ENCODE peak calls at places on chromosomes 11 and 22, in five cellular contexts. M is HCT116, I is GM12878, H is HepG2, Y is K562. V is an unnamed sample.

GRCh38 chr11:8290122-8290810 is 26.6 kb upstream of the LMO1 start:
- DNase-seq in I (no peak), H (no peak), M (no peak), Y (no peak), V (no peak)

GRCh38 chr22:48753381-48753730 is 1074.3 kb downstream of the BRD1 start:
- DNase-seq in I (no peak), M (no peak), Y (no peak), H (no peak), V (no peak)

GRCh38 chr11:22510741-22511140 is 114.9 kb downstream of the FANCF start:
- DNase-seq in H (no peak), M (no peak), Y (no peak), I (no peak), V (no peak)

GRCh38 chr11:46808804-46809431 is 37.2 kb downstream of the CKAP5 start:
- DNase-seq in Y (peak; percentile 35), H (peak; percentile 25), M (peak; percentile 13), I (no peak), V (no peak)

GRCh38 chr22:20979243-20979809 is 2.8 kb upstream of the LZTR1 start:
- DNase-seq in Y (peak; percentile 64), I (no peak), M (no peak), H (no peak), V (peak; percentile 90)

GRCh38 chr11:128409476-128409875 is 177.9 kb downstream of the ETS1 start:
- DNase-seq in I (no peak), M (no peak), H (no peak), Y (no peak), V (no peak)

GRCh38 chr11:131195801-131196517 is 174.5 kb upstream of the NTM start:
- DNase-seq in M (no peak), H (no peak), Y (no peak), I (no peak), V (no peak)

GRCh38 chr22:38655532-38656255 is 498 bp downstream of the FAM227A start:
- DNase-seq in M (no peak), I (no peak), H (no peak), Y (peak; percentile 22), V (peak; percentile 5)

GRCh38 chr11:122852071-122852831 is 14.0 kb downstream of the CRTAM start:
- DNase-seq in H (no peak), I (no peak), M (no peak), Y (no peak), V (no peak)

GRCh38 chr11:78417175-78417887 is at the start of gene GAB2:
- DNase-seq in M (no peak), Y (no peak), H (no peak), I (no peak), V (no peak)

GRCh38 chr11:13674799-13675509 is 6.5 kb downstream of the FAR1 start:
- DNase-seq in I (no peak), Y (no peak), H (no peak), M (no peak), V (no peak)

GRCh38 chr11:114745150-114745671 is 66.9 kb downstream of the NXPE2 start:
- DNase-seq in M (no peak), I (no peak), Y (no peak), H (no peak), V (no peak)

GRCh38 chr11:57649826-57650738 is at the start of gene YPEL4:
- DNase-seq in Y (peak; percentile 78), I (no peak), H (no peak), M (no peak), V (peak; percentile 60)
- TF ChIP-seq POLR2A in Y (no peak), I (no peak), H (no peak), M (no peak), V (peak; percentile 75)

DNA sequence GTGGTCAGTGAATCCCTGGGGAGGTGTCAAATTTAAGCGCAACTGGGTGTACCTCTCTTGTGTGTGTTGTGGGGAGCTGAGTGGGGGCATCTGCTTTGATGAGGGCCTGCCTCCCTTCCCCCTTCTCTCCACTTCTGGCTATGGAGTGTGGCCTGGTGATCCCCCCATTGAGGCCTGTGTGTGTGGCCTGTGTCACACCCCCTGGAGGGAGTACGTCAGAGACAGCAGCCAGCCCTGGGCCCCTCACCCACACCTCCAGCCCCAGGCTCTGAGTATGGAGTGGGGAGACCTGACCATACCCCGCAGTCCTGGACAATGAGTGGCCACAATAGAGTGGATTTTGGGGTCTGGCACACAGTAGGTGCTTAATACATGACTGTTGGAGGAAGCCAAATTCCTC is 51.4 kb upstream of the EIF3D start:
- DNase-seq in Y (no peak), I (no peak), H (no peak), M (no peak), V (no peak)
- TF ChIP-seq SIN3A in Y (no peak), I (no peak), H (no peak), M (no peak), V (no peak)

GRCh38 chr11:15929371-15929801 is 427.0 kb downstream of the SOX6 start:
- DNase-seq in M (no peak), I (no peak), Y (no peak), H (no peak), V (no peak)

GRCh38 chr11:15932417-15932816 is 423.9 kb downstream of the SOX6 start:
- DNase-seq in Y (no peak), I (no peak), H (no peak), M (no peak), V (no peak)

GRCh38 chr11:15930442-15931025 is 425.8 kb downstream of the SOX6 start:
- DNase-seq in M (no peak), H (no peak), I (no peak), Y (no peak), V (no peak)

GRCh38 chr11:15933896-15934625 is 422.3 kb downstream of the SOX6 start:
- DNase-seq in H (no peak), Y (no peak), I (no peak), M (no peak), V (peak; percentile 7)

DNA sequence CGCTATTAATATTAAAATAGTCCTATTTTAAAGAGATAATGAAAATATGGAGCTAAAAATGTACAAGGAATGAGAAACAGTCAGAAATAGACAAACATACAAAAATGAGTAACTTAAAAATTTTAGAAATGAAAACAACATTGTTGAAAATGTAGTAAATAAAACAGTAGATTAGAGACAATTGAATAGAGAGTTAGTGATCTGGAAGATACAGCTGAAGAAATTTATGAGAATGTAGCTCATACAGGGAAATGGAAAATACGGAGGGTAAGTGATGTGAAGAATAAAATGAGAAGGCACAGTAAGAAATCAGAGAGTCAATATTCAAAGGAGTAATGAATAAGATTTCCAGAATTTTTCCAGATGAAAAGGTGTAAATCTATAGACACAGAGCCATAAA is 424.8 kb downstream of the SOX6 start:
- DNase-seq in H (no peak), M (no peak), I (no peak), Y (no peak), V (no peak)
- TF ChIP-seq ZNF274 in H (no peak), M (no peak), I (no peak), Y (no peak), V (no peak)

GRCh38 chr11:66510271-66510989 is at the start of gene BBS1:
- DNase-seq in I (peak; percentile 17), M (peak; percentile 52), Y (peak; percentile 88), H (peak; percentile 63), V (peak; percentile 44)
- TF ChIP-seq POLR2A in I (peak; percentile 85), M (peak; percentile 65), Y (peak; percentile 78), H (peak; percentile 71), V (peak; percentile 60)

GRCh38 chr11:61861634-61862033 is 29.7 kb downstream of the FADS3 start:
- DNase-seq in Y (no peak), H (no peak), M (no peak), I (no peak), V (no peak)
- TF ChIP-seq SIN3A in Y (no peak), H (no peak), M (no peak), I (no peak), V (no peak)

DNA sequence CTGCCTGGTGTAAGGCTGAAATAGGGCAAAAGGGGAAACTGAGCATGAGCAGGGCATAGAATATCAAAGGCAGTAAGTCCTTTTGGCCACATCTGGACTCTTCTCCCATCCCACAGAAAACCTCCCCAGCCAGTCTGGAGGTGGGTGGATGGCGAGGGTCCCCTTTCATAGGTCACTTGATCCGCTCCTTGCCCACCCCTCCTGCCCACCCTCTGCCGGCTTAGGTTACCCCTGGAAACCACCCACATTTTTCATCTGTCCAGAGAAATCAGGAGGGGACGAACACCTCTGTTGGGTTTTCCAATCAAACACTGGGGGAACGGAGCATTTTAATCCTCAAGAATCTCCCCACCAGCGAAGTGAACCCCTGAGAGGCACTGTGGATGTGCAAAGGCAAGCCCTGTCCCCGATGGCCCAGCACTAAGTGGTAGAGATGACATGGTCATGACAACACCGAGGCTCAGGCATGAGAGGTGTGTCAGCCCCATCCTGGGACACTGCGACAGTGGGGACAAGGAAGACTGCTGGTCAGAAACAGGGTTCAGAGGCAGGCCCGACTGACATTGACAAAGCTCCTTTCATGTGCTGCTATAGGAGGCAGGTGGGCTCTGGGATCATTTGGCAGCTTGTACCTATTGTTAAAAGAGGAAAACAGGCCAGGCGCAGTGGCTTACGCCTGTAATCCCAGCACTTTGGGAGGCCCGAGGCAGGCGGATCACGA is 54.5 kb upstream of the MYEOV start:
- DNase-seq in Y (no peak), I (no peak), H (no peak), M (no peak), V (no peak)
- TF ChIP-seq ZNF274 in Y (no peak), I (no peak), H (no peak), M (no peak), V (no peak)

GRCh38 chr22:18044548-18045271 is 20.3 kb upstream of the MICAL3 start:
- DNase-seq in H (peak; percentile 94), Y (no peak), I (no peak), M (no peak), V (no peak)
- TF ChIP-seq POLR2A in H (no peak), Y (no peak), I (no peak), M (no peak), V (no peak)

GRCh38 chr11:34204396-34205279 is 99.2 kb downstream of the NAT10 start:
- DNase-seq in I (no peak), M (peak; percentile 79), Y (no peak), H (peak; percentile 89), V (no peak)
- TF ChIP-seq SIN3A in I (no peak), M (no peak), Y (no peak), H (no peak), V (no peak)

DNA sequence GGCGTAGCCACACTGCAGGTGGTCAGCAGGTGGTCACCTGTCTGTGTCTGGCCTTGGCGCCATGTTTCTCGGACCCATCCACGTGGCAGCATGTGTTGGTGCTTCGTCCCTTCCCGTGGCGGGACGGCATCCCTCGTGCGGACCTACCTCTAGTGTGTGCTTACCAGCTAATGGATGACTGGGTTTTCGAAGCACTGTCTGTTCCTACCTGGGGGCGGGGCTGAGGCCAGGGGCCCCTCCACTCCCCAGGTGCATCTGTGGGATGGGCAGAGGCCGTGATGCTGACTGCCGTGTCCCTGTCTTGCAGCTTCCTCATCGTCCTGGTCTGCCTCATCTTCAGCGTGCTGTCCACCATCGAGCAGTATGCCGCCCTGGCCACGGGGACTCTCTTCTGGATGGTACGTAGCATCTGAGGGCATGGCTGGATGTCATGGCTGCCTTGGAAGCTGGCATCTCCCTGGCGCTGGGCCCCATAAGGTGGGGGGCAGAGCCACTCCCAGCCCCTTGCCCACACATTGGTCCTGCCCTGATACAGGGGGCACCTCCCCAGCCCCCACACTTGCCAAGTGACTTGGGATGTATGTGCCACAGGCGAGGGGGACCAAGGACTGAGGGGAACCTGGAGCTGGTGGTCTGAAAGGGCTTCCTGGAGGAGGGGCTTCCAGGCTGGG is 82.9 kb downstream of the KCNQ1 start:
- DNase-seq in I (no peak), M (no peak), H (no peak), Y (no peak), V (no peak)
- TF ChIP-seq ZNF274 in I (no peak), M (no peak), H (no peak), Y (no peak), V (no peak)

V was measured in H1.